ENCODE peak calls at places on chromosome 6, in five cellular contexts. Q is psoas muscle, J is osteocyte, D is AG09309, H is astrocyte of the spinal cord. K is an unnamed sample.

GRCh38 chr6:170453586-170454511 is 99.3 kb downstream of the PSMB1 start:
- DNase-seq in Q (no peak), J (no peak), D (no peak), H (no peak), K (no peak)

GRCh38 chr6:30267423-30267822 is 54.2 kb upstream of the TRIM26 start:
- DNase-seq in Q (no peak), J (no peak), D (no peak), H (no peak), K (no peak)

GRCh38 chr6:8499540-8499939 is 64.2 kb upstream of the SLC35B3 start:
- DNase-seq in Q (no peak), J (no peak), D (no peak), H (no peak), K (no peak)

GRCh38 chr6:106281088-106281487 is 44.5 kb downstream of the ATG5 start:
- DNase-seq in Q (no peak), J (no peak), D (peak; percentile 63), H (no peak), K (no peak)

GRCh38 chr6:23394699-23395098 is 731.3 kb upstream of the NRSN1 start:
- DNase-seq in Q (no peak), J (no peak), D (no peak), H (no peak), K (no peak)

GRCh38 chr6:37822851-37823682 is 3.5 kb downstream of the ZFAND3 start:
- DNase-seq in Q (no peak), J (no peak), D (no peak), H (peak; percentile 35), K (no peak)

GRCh38 chr6:111651185-111652034 is 45.7 kb upstream of the TRAF3IP2 start:
- DNase-seq in Q (peak; percentile 77), J (no peak), D (no peak), H (no peak), K (no peak)

GRCh38 chr6:36126553-36127458 is 3.5 kb upstream of the MAPK13 start:
- DNase-seq in Q (no peak), J (peak; percentile 51), D (no peak), H (peak; percentile 23), K (no peak)

GRCh38 chr6:29667158-29667557 is 10.3 kb downstream of the MOG start:
- DNase-seq in Q (no peak), J (no peak), D (no peak), H (no peak), K (no peak)

GRCh38 chr6:1335367-1336037 is 23.6 kb downstream of the FOXQ1 start:
- DNase-seq in Q (no peak), J (no peak), D (peak; percentile 83), H (peak; percentile 78), K (no peak)

GRCh38 chr6:37618916-37619605 is 78.6 kb downstream of the MDGA1 start:
- DNase-seq in Q (no peak), J (no peak), D (no peak), H (no peak), K (no peak)

GRCh38 chr6:30806581-30807183 is 62.3 kb upstream of the IER3 start:
- DNase-seq in Q (no peak), J (no peak), D (no peak), H (no peak), K (no peak)

GRCh38 chr6:163386329-163386910 is 28.1 kb upstream of the QKI start:
- DNase-seq in Q (no peak), J (peak; percentile 30), D (no peak), H (no peak), K (no peak)

GRCh38 chr6:88629838-88630462 is 333.5 kb downstream of the RNGTT start:
- DNase-seq in Q (no peak), J (no peak), D (no peak), H (peak; percentile 52), K (no peak)

GRCh38 chr6:83119742-83120300 is 52.4 kb downstream of the DOP1A start:
- DNase-seq in Q (no peak), J (no peak), D (no peak), H (no peak), K (no peak)

GRCh38 chr6:32436995-32437836 is 2.5 kb upstream of the HLA-DRA start:
- DNase-seq in Q (no peak), J (no peak), D (no peak), H (no peak), K (no peak)

GRCh38 chr6:40410792-40411191 is 176.4 kb downstream of the LRFN2 start:
- DNase-seq in Q (no peak), J (no peak), D (no peak), H (no peak), K (no peak)

GRCh38 chr6:113380591-113380990 is 476.6 kb upstream of the MARCKS start:
- DNase-seq in Q (no peak), J (no peak), D (no peak), H (no peak), K (no peak)

GRCh38 chr6:117352466-117353081 is 73.2 kb downstream of the ROS1 start:
- DNase-seq in Q (no peak), J (no peak), D (no peak), H (peak; percentile 45), K (no peak)

GRCh38 chr6:62523630-62524029 is 237.6 kb upstream of the KHDRBS2 start:
- DNase-seq in Q (no peak), J (no peak), D (no peak), H (no peak), K (no peak)

GRCh38 chr6:44268095-44268628 is 2.1 kb upstream of the TMEM151B start:
- DNase-seq in Q (no peak), J (no peak), D (no peak), H (peak; percentile 38), K (no peak)

GRCh38 chr6:24768361-24768760 is 6.4 kb upstream of the GMNN start:
- DNase-seq in Q (no peak), J (no peak), D (no peak), H (peak; percentile 16), K (no peak)

GRCh38 chr6:128757961-128758360 is 125.0 kb upstream of the LAMA2 start:
- DNase-seq in Q (no peak), J (no peak), D (no peak), H (no peak), K (no peak)

GRCh38 chr6:43488667-43489276 is 11.4 kb downstream of the TJAP1 start:
- DNase-seq in Q (no peak), J (no peak), D (no peak), H (peak; percentile 38), K (no peak)

GRCh38 chr6:122878809-122879208 is 89.8 kb downstream of the SMPDL3A start:
- DNase-seq in Q (no peak), J (no peak), D (no peak), H (no peak), K (no peak)

GRCh38 chr6:70864404-70864803 is 92.5 kb downstream of the B3GAT2 start:
- DNase-seq in Q (no peak), J (no peak), D (no peak), H (no peak), K (no peak)

GRCh38 chr6:160328447-160328846 is 19.7 kb upstream of the SLC22A3 start:
- DNase-seq in Q (no peak), J (no peak), D (no peak), H (no peak), K (no peak)

GRCh38 chr6:93398723-93399122 is 20.6 kb downstream of the EPHA7 start:
- DNase-seq in Q (no peak), J (no peak), D (no peak), H (no peak), K (no peak)

GRCh38 chr6:89630488-89630887 is 8.1 kb downstream of the LYRM2 start:
- DNase-seq in Q (no peak), J (no peak), D (no peak), H (no peak), K (no peak)

GRCh38 chr6:107489636-107490567 is at the start of gene SOBP:
- DNase-seq in Q (peak; percentile 77), J (no peak), D (no peak), H (peak; percentile 29), K (peak; percentile 79)

GRCh38 chr6:80610821-80611220 is 504.4 kb downstream of the BCKDHB start:
- DNase-seq in Q (no peak), J (no peak), D (peak; percentile 25), H (peak; percentile 31), K (no peak)

GRCh38 chr6:136989591-136990578 is 54.9 kb downstream of the IL20RA start:
- DNase-seq in Q (no peak), J (no peak), D (no peak), H (no peak), K (no peak)

GRCh38 chr6:9875605-9876353 is 539.1 kb downstream of the TFAP2A start:
- DNase-seq in Q (no peak), J (no peak), D (no peak), H (no peak), K (no peak)
- TF ChIP-seq CTCF in Q (no peak), J (no peak), D (no peak), H (no peak), K (no peak)

GRCh38 chr6:34529665-34530327 is 26.3 kb downstream of the SPDEF start:
- DNase-seq in Q (no peak), J (no peak), D (no peak), H (no peak), K (no peak)
- TF ChIP-seq CTCF in Q (no peak), J (no peak), D (no peak), H (no peak), K (no peak)

DNA sequence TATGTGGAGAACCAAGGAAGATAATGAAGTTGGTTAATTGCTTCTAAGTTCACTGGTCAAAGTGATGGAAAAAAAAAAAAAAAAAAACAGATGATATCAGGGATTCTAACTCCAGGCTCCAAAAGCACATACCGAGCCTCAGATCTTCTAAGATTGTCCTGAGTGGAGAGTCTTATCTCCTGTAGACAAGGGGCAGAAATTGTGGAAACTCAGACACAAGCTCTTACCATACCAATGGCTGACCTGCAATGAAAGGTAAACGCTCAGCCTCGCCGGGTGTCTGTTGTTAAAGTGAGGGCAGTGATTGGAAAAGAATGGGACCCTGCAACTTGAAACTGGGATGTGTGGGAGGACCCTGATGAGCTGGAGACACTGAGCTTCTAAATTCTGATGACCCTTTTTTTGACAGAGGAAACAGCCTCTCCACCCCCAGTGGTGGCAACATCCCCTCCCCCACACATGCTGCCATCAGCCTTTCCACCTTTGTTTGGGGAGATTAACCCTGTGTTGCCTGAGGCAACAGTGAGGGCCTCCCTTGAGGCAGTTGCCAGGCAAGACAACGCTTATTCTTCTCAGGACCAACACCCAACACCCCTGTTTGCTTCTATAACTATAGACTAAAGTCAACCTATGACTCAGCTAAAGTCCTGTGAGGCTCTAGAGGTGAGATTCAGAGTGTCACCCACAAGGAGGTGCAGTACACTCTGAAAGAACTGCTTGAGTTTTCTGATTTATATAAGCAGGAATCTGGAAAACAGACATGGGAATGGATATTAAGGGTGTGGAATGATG is 154.0 kb downstream of the THBS2 start:
- DNase-seq in Q (no peak), J (no peak), D (no peak), H (peak; percentile 47), K (no peak)
- TF ChIP-seq CTCF in Q (no peak), J (peak; percentile 34), D (peak; percentile 21), H (peak; percentile 22), K (no peak)

DNA sequence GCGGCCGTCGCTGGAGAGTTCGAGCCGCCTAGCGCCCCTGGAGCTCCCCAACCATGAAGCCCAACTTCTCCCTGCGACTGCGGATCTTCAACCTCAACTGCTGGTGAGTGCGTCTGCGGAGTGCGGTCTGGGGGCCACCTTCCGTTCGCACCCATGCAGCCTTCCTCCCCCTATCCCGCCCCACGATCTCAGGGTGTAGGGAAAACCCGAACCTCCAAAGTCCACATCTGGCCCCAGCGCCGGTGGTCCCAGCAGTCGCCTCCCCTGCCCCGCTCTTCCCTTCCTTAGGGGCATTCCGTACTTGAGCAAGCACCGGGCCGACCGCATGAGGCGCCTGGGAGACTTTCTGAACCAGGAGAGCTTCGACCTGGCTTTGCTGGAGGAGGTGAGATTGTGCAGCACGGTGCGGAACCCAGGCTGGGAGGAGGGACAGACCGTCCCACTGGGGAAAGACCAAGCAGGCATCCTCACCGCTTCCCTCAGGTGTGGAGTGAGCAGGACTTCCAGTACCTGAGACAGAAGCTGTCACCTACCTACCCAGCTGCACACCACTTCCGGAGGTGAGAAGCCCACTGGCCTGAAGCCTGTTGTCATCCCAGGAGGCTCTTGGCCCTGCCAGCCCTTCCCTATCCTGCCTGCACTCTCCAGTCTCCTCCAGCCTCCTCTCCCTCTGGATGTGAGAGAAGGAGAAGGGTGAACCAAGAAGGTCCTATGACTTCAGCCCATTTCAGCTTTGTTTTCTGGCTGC is 719 bp downstream of the SMPD2 start:
- DNase-seq in Q (peak; percentile 51), J (no peak), D (no peak), H (peak; percentile 53), K (no peak)
- TF ChIP-seq CTCF in Q (no peak), J (no peak), D (peak; percentile 38), H (peak; percentile 43), K (peak; percentile 48)